ENCODE peak calls at places on chromosomes 6 and 20, in seven cellular contexts. K is endodermal cell; O is activated T-helper 1 cell treated with anti-CD3 and anti-CD28 coated beads, Interleukin-12 subunit alpha, Interleukin-12 subunit beta, Interleukin-2, Interleukin-4 antibody, amounts not matched to agents 30 ng/mL and 10 ng/mL and 1 ng/mL, durations not matched to agents 14 hours and 24 hours and 36 hours; P is foreskin fibroblast; X is spleen; U is naive B cell; S is endothelial cell. B is an unnamed sample.
A peak's percentile ranks its signal among the peaks of the same experiment; 100 is the strongest.

GRCh38 chr20:57399587-57400261 is 8.5 kb downstream of the RBM38 start:
- DNase-seq in S (no peak), P (no peak), K (no peak), X (peak; percentile 87), O (peak; percentile 45), U (peak; percentile 53), B (no peak)

GRCh38 chr6:11354019-11354418 is 121.6 kb upstream of the NEDD9 start:
- DNase-seq in P (peak; percentile 9), S (peak; percentile 11), O (peak; percentile 58), U (no peak), K (peak; percentile 16), X (no peak), B (no peak)

GRCh38 chr6:143126574-143126941 is 65.9 kb downstream of the AIG1 start:
- DNase-seq in P (no peak), U (no peak), O (no peak), S (no peak), X (no peak), K (no peak), B (no peak)

GRCh38 chr20:30491016-30491415 is 766.4 kb upstream of the DEFB115 start:
- DNase-seq in K (peak; percentile 11), U (no peak), X (peak; percentile 24), S (no peak), O (no peak), P (no peak), B (no peak)

GRCh38 chr6:10621227-10621626 is 73.2 kb downstream of the C6orf52 start:
- DNase-seq in X (no peak), U (no peak), K (no peak), O (no peak), S (no peak), P (no peak), B (no peak)

GRCh38 chr6:157143885-157144795 is 179.2 kb downstream of the TMEM242 start:
- DNase-seq in X (no peak), P (no peak), S (peak; percentile 41), U (no peak), O (no peak), K (no peak), B (no peak)

GRCh38 chr6:44268095-44268628 is 2.1 kb upstream of the TMEM151B start:
- DNase-seq in S (peak; percentile 73), U (peak; percentile 60), X (peak; percentile 82), K (peak; percentile 94), O (no peak), P (no peak), B (peak; percentile 53)

GRCh38 chr6:31031095-31031494 is 20.8 kb downstream of the MUC22 start:
- DNase-seq in X (no peak), P (no peak), K (no peak), O (no peak), S (no peak), U (no peak), B (no peak)

GRCh38 chr6:217048-217659 is 75.1 kb upstream of the DUSP22 start:
- DNase-seq in U (no peak), X (no peak), O (no peak), S (peak; percentile 55), K (peak; percentile 94), P (no peak), B (no peak)

B was measured in NCI-H524.